ENCODE peak calls at places on chromosomes 2 and 18, in four cellular contexts. Y is K562, T is HepG2, M is GM12878. Q is an unnamed sample.
A peak's percentile ranks its signal among the peaks of the same experiment; 100 is the strongest.

GRCh38 chr18:77114070-77114563 is 18.5 kb downstream of the MBP start:
- DNase-seq in Y (no peak), T (no peak), M (no peak), Q (no peak)

GRCh38 chr2:160372585-160372984 is 121.0 kb downstream of the RBMS1 start:
- DNase-seq in Y (no peak), T (no peak), M (no peak), Q (no peak)

GRCh38 chr2:100279586-100280534 is 42.4 kb downstream of the LONRF2 start:
- DNase-seq in Y (no peak), T (no peak), M (no peak), Q (no peak)

GRCh38 chr2:190447766-190448165 is 39.6 kb downstream of the MFSD6 start:
- DNase-seq in Y (no peak), T (no peak), M (no peak), Q (no peak)

GRCh38 chr18:3923750-3924149 is 473.8 kb downstream of the TGIF1 start:
- DNase-seq in Y (no peak), T (no peak), M (no peak), Q (no peak)

GRCh38 chr2:192051533-192051932 is 143.2 kb downstream of the TMEFF2 start:
- DNase-seq in Y (no peak), T (no peak), M (no peak), Q (no peak)

GRCh38 chr18:79290876-79291275 is 104.9 kb upstream of the NFATC1 start:
- DNase-seq in Y (no peak), T (no peak), M (no peak), Q (no peak)

GRCh38 chr2:96870631-96871255 is 863 bp upstream of the SEMA4C start:
- DNase-seq in Y (peak; percentile 38), T (no peak), M (no peak), Q (no peak)

GRCh38 chr18:22703883-22704626 is 229.1 kb upstream of the RBBP8 start:
- DNase-seq in Y (peak; percentile 75), T (peak; percentile 48), M (no peak), Q (peak; percentile 66)

GRCh38 chr2:61853086-61853847 is 593 bp downstream of the FAM161A start:
- DNase-seq in Y (peak; percentile 48), T (peak; percentile 64), M (no peak), Q (peak; percentile 61)

GRCh38 chr2:41723531-41723930 is 324.3 kb upstream of the PKDCC start:
- DNase-seq in Y (no peak), T (no peak), M (no peak), Q (no peak)

GRCh38 chr2:62485780-62486765 is 19.9 kb downstream of the TMEM17 start:
- DNase-seq in Y (no peak), T (peak; percentile 71), M (no peak), Q (no peak)

GRCh38 chr2:54106631-54107454 is 8.6 kb upstream of the ACYP2 start:
- DNase-seq in Y (peak; percentile 20), T (peak; percentile 73), M (no peak), Q (peak; percentile 53)

GRCh38 chr2:241413929-241414580 is 58.0 kb downstream of the FARP2 start:
- DNase-seq in Y (no peak), T (no peak), M (no peak), Q (no peak)

GRCh38 chr2:120308038-120308910 is 37.7 kb upstream of the INHBB start:
- DNase-seq in Y (peak; percentile 35), T (no peak), M (peak; percentile 35), Q (no peak)

GRCh38 chr2:98903767-98904485 is 32.1 kb downstream of the CRACDL start:
- DNase-seq in Y (no peak), T (no peak), M (no peak), Q (no peak)

GRCh38 chr18:8117008-8117376 is 492.2 kb upstream of the RAB12 start:
- DNase-seq in Y (no peak), T (no peak), M (no peak), Q (no peak)

GRCh38 chr2:149926149-149926548 is 338.6 kb upstream of the MMADHC start:
- DNase-seq in Y (no peak), T (no peak), M (no peak), Q (no peak)

GRCh38 chr18:76518543-76519155 is 23.6 kb upstream of the ZNF516 start:
- DNase-seq in Y (no peak), T (no peak), M (no peak), Q (peak; percentile 40)

GRCh38 chr2:151228847-151229497 is 32.7 kb downstream of the RBM43 start:
- DNase-seq in Y (no peak), T (no peak), M (no peak), Q (no peak)

GRCh38 chr18:9437049-9437448 is 38.3 kb upstream of the RALBP1 start:
- DNase-seq in Y (no peak), T (no peak), M (no peak), Q (no peak)

GRCh38 chr2:30756051-30756719 is 51.1 kb downstream of the CAPN13 start:
- DNase-seq in Y (peak; percentile 46), T (peak; percentile 12), M (no peak), Q (no peak)

GRCh38 chr18:76351961-76352581 is 143.0 kb downstream of the ZNF516 start:
- DNase-seq in Y (no peak), T (peak; percentile 80), M (no peak), Q (peak; percentile 57)

GRCh38 chr2:231241755-231242507 is 43.5 kb downstream of the ARMC9 start:
- DNase-seq in Y (no peak), T (no peak), M (no peak), Q (no peak)
- TF ChIP-seq FOXK2 in Y (no peak), T (no peak), M (no peak), Q (no peak)

GRCh38 chr2:84389794-84390193 is 69.3 kb downstream of the SUCLG1 start:
- DNase-seq in Y (no peak), T (no peak), M (no peak), Q (no peak)

GRCh38 chr2:84388921-84389490 is 70.1 kb downstream of the SUCLG1 start:
- DNase-seq in Y (no peak), T (no peak), M (no peak), Q (no peak)

GRCh38 chr2:84386326-84386995 is 72.6 kb downstream of the SUCLG1 start:
- DNase-seq in Y (no peak), T (no peak), M (no peak), Q (no peak)

GRCh38 chr2:84383271-84383670 is 75.8 kb downstream of the SUCLG1 start:
- DNase-seq in Y (no peak), T (no peak), M (no peak), Q (no peak)

GRCh38 chr2:84388133-84388532 is 70.9 kb downstream of the SUCLG1 start:
- DNase-seq in Y (no peak), T (no peak), M (no peak), Q (no peak)
- TF ChIP-seq SP1 in Y (no peak), T (no peak), M (no peak), Q (no peak)

DNA sequence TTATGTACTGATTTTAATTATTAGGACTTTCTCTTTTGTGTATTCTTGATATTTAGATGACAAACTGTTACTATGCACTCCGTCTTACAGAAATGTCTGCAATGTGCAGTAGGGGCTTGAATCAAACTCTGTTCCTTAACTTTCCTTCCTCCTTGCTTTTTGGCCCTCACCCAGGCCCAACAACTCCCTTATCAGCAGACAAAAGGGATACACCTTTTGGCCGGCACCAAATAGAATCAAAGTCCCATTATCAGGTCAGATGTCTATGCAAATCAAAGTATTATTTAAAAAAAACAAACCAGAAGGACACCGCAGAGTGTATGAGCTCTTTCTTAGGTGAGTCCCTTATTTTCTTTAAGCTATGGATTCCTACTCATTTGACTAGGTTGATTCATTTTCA is 116.3 kb upstream of the SERPINE2 start:
- DNase-seq in Y (no peak), T (no peak), M (no peak), Q (no peak)
- TF ChIP-seq FOXM1 in Y (no peak), T (no peak), M (no peak), Q (no peak)

DNA sequence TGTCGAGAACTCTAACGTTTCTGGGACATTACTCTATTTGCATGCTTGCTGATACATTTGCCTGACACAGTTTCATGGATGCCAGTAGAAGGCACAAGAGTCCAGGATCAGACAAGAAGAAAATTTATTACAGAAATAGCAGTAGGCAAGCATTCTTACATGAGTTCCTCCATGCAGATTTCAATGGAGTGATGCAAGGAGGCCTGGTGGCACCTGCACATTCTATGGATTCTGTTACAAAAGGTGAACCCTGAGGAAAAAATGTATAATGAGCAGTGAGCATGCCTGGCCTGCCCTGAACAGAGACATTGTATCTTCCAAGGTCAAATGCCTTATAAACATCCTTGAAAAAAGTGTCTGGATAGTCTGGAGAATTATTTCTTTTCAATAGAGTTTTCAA is 142.9 kb downstream of the DSEL start:
- DNase-seq in Y (no peak), T (no peak), M (no peak), Q (no peak)
- TF ChIP-seq FOXK2 in Y (no peak), T (no peak), M (no peak), Q (no peak)

GRCh38 chr18:49813071-49813320 is 337 bp downstream of the ACAA2 start:
- DNase-seq in Y (peak; percentile 18), T (peak; percentile 24), M (no peak), Q (no peak)
- TF ChIP-seq SP1 in Y (no peak), T (no peak), M (no peak), Q (no peak)